ENCODE peak calls at places on chromosomes 12 and 14, in five cellular contexts. R is H1, M is GM12878, F is K562, T is GM12892. S is an unnamed sample.

GRCh38 chr12:96879301-96879700 is 27.8 kb upstream of the NEDD1 start:
- DNase-seq in F (no peak), T (no peak), M (no peak), R (no peak), S (no peak)

GRCh38 chr12:12922191-12922616 is 29.8 kb downstream of the GPRC5D start:
- DNase-seq in F (no peak), M (no peak), R (no peak), T (no peak), S (no peak)

GRCh38 chr14:93715279-93715927 is 72.9 kb downstream of the PRIMA1 start:
- DNase-seq in R (peak; percentile 38), M (no peak), T (no peak), F (no peak), S (no peak)

GRCh38 chr12:109489955-109490565 is 12.6 kb downstream of the UBE3B start:
- DNase-seq in F (no peak), M (no peak), R (no peak), T (no peak), S (no peak)

GRCh38 chr14:92638904-92639303 is 109.5 kb downstream of the LGMN start:
- DNase-seq in T (no peak), M (no peak), F (no peak), R (no peak), S (no peak)

GRCh38 chr14:51081209-51081608 is 13.7 kb downstream of the TRIM9 start:
- DNase-seq in T (no peak), F (no peak), M (no peak), R (no peak), S (no peak)

GRCh38 chr12:65537978-65538377 is 259.5 kb downstream of the MSRB3 start:
- DNase-seq in M (no peak), T (no peak), F (no peak), R (no peak), S (no peak)

GRCh38 chr12:129067482-129067881 is 214.2 kb downstream of the GLT1D1 start:
- DNase-seq in R (no peak), T (no peak), M (no peak), F (peak; percentile 6), S (no peak)

GRCh38 chr12:123263196-123263817 is 8.3 kb downstream of the CDK2AP1 start:
- DNase-seq in F (no peak), M (no peak), R (no peak), T (no peak), S (no peak)

GRCh38 chr14:72830786-72831583 is 62.9 kb downstream of the DPF3 start:
- DNase-seq in M (no peak), T (no peak), R (no peak), F (no peak), S (no peak)

GRCh38 chr14:53807580-53807979 is 149.0 kb downstream of the BMP4 start:
- DNase-seq in T (no peak), R (no peak), F (no peak), M (no peak), S (no peak)

GRCh38 chr12:193282-193681 is 20.7 kb downstream of the SLC6A12 start:
- DNase-seq in T (no peak), R (no peak), M (no peak), F (no peak), S (no peak)

GRCh38 chr14:29853272-29853671 is 74.4 kb downstream of the PRKD1 start:
- DNase-seq in M (no peak), F (no peak), T (no peak), R (no peak), S (no peak)

GRCh38 chr14:102500190-102500661 is 9.3 kb downstream of the ANKRD9 start:
- DNase-seq in F (peak; percentile 34), M (no peak), T (no peak), R (no peak), S (no peak)

GRCh38 chr12:41967668-41968649 is 176.7 kb downstream of the GXYLT1 start:
- DNase-seq in T (no peak), R (peak; percentile 45), F (no peak), M (no peak), S (no peak)

GRCh38 chr12:116790066-116790465 is 52.0 kb downstream of the RNFT2 start:
- DNase-seq in T (no peak), R (no peak), F (no peak), M (no peak), S (no peak)

GRCh38 chr12:121578230-121579189 is 2.3 kb downstream of the KDM2B start:
- DNase-seq in F (no peak), T (no peak), R (peak; percentile 76), M (no peak), S (no peak)

GRCh38 chr12:69440016-69440415 is 30.2 kb upstream of the FRS2 start:
- DNase-seq in R (no peak), M (no peak), F (no peak), T (no peak), S (no peak)

GRCh38 chr14:100665518-100666032 is 61.1 kb upstream of the DLK1 start:
- DNase-seq in R (no peak), F (no peak), M (no peak), T (no peak), S (no peak)

GRCh38 chr14:21915814-21916213 is 242.2 kb upstream of the OR4E1 start:
- DNase-seq in F (no peak), R (no peak), T (no peak), M (no peak), S (no peak)

GRCh38 chr12:19584734-19585133 is 145.4 kb downstream of the AEBP2 start:
- DNase-seq in T (no peak), M (no peak), F (no peak), R (no peak), S (no peak)

GRCh38 chr12:98814254-98814653 is 169.2 kb downstream of the APAF1 start:
- DNase-seq in M (no peak), T (no peak), F (no peak), R (no peak), S (no peak)

GRCh38 chr14:70822706-70823185 is 13.4 kb upstream of the MAP3K9 start:
- DNase-seq in R (peak; percentile 83), T (no peak), M (no peak), F (no peak), S (no peak)

GRCh38 chr12:8499616-8500015 is 13.7 kb upstream of the CLEC4D start:
- DNase-seq in F (no peak), R (no peak), T (no peak), M (no peak), S (no peak)

GRCh38 chr14:101235042-101235871 is 326.0 kb upstream of the DIO3 start:
- DNase-seq in F (peak; percentile 59), R (peak; percentile 89), M (no peak), T (no peak), S (peak; percentile 65)

DNA sequence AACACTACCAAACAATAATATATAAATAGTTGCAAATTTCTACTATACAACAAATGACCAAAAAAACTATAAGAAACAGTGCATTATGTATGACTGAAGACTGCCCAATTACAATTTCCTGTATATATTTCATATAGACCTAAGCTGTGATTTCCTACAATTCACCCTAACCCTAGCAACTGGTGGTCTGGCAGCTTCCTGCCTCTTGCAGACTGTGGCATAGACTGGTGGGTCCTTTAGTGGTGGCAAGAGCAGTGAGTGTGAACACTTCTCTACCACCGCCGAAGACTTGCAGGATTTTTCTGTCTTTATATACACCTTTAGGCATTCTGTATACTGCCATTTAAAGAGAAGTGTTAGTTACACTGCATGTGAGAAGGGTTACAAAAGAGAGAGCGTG is 43.6 kb upstream of the CMAS start:
- DNase-seq in F (no peak), R (no peak), M (no peak), T (no peak), S (no peak)
- TF ChIP-seq POLR2AphosphoS5 in F (no peak), R (no peak), M (no peak), T (no peak), S (no peak)

GRCh38 chr12:49131051-49131972 is at the start of gene TUBA1B:
- DNase-seq in R (peak; percentile 93), F (peak; percentile 94), M (peak; percentile 48), T (peak; percentile 73), S (peak; percentile 78)
- TF ChIP-seq POLR2A in R (peak; percentile 94), F (peak; percentile 100), M (peak; percentile 96), T (peak; percentile 98), S (peak; percentile 99)

GRCh38 chr12:124829708-124830304 is 33.9 kb downstream of the SCARB1 start:
- DNase-seq in F (peak; percentile 53), T (no peak), R (no peak), M (no peak), S (no peak)

GRCh38 chr12:124828264-124829007 is 35.2 kb downstream of the SCARB1 start:
- DNase-seq in F (no peak), T (no peak), M (no peak), R (no peak), S (no peak)

GRCh38 chr12:124827588-124828184 is 36.0 kb downstream of the SCARB1 start:
- DNase-seq in R (no peak), T (no peak), M (peak; percentile 45), F (no peak), S (no peak)

GRCh38 chr12:124830306-124830705 is 33.4 kb downstream of the SCARB1 start:
- DNase-seq in F (no peak), T (no peak), R (no peak), M (no peak), S (no peak)

DNA sequence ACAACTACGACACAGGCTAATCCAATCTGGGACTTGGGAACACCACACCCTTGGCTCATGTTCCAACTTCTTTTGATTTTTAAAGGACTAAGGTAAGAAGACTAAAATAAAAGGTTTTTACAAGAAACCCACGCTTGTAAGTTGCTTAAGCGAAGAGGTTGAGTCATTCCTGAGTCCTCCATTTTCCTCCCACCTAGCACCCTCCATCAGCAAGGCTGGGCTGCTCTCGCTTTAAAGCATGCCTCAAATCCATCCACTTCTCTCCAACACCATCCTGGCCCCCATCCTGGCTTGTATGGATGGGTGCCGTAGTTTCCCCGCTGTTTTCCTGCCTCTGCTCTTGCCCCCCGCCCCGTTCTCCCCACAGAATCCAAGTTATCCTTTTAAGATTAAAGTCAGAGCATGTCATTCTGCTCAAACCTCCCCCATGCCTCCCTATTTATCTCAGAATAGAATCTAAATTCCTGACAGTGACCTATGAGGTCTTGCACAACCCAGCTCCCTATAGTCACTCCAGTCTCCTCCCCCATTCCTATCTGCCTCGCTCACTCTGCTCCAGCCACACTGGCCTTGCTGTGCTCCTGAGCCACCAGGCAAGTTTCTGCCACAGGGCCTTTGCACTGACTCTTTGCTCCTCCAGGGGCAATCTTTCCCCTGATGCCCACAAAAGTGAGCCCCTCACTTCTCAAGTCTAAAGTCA is 34.5 kb downstream of the SCARB1 start:
- DNase-seq in T (no peak), F (peak; percentile 70), R (no peak), M (no peak), S (no peak)
- TF ChIP-seq TAF1 in T (no peak), F (no peak), R (no peak), M (no peak), S (no peak)

DNA sequence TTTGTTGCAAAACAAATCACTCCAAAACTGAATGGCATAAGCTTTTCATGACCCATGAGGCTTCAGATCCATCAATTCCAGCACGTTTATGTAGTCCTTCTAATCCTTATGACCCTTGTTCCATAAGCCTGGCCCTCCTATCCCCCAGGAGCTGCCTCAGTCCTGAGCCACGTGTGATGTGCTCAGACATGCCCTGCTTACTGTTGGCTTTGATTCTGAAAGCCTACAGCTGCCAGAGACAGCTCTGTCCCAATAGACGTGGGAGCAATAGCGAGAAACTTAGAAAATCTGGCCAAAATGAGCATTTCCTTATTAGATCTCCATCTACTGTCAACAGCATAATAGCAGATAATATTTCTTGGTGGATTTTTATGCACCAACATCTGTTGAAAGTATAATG is 33.2 kb downstream of the DUSP6 start:
- DNase-seq in T (no peak), R (no peak), F (no peak), M (no peak), S (no peak)
- TF ChIP-seq POLR2AphosphoS5 in T (no peak), R (no peak), F (no peak), M (no peak), S (no peak)

GRCh38 chr12:45192707-45193106 is 23.2 kb upstream of the ANO6 start:
- DNase-seq in F (no peak), M (no peak), R (no peak), T (no peak), S (no peak)
- TF ChIP-seq POLR2A in F (no peak), M (no peak), R (no peak), T (no peak), S (no peak)

S was measured in GM12891.